ENCODE peak calls at places on chromosomes 11 and 22, in eight cellular contexts. W is K562; N is activated T-helper 1 cell treated with anti-CD3 and anti-CD28 coated beads, Interleukin-2, amount 50 U/mL, for 16 hours; C is stimulated activated CD4-positive, alpha-beta T cell treated with anti-CD3 and anti-CD28 coated beads, Interleukin-2, amount 100 ng/mL, for 48 hours; O is activated naive CD4-positive, alpha-beta T cell treated with anti-CD3 and anti-CD28 coated beads, Interleukin-2, amount 50 U/mL, for 16 hours; Y is WERI-Rb-1; G is uterus; A is stimulated activated CD8-positive, alpha-beta memory T cell treated with anti-CD3 and anti-CD28 coated beads, Interleukin-12 subunit alpha, Interleukin-12 subunit beta, amount 100 ng/mL, for 4 hours. D is an unnamed sample.

GRCh38 chr22:44892243-44892642 is 117.6 kb downstream of the PHF21B start:
- DNase-seq in N (no peak), W (no peak), Y (no peak), C (no peak), O (no peak), G (no peak), A (no peak), D (no peak)

GRCh38 chr11:101487775-101488174 is 96.0 kb downstream of the TRPC6 start:
- DNase-seq in G (no peak), A (no peak), O (no peak), Y (no peak), N (no peak), C (no peak), W (no peak), D (no peak)

GRCh38 chr22:49826603-49827306 is 918 bp downstream of the BRD1 start:
- DNase-seq in G (peak; percentile 46), A (peak; percentile 16), N (no peak), C (peak; percentile 18), W (no peak), Y (no peak), O (peak; percentile 40), D (no peak)

GRCh38 chr11:746289-747175 is 732 bp upstream of the TALDO1 start:
- DNase-seq in A (no peak), C (no peak), Y (peak; percentile 59), G (no peak), N (no peak), O (peak; percentile 57), W (no peak), D (no peak)

GRCh38 chr11:19864141-19865120 is 151.8 kb downstream of the NAV2 start:
- DNase-seq in A (no peak), O (no peak), C (no peak), Y (no peak), N (no peak), G (no peak), W (no peak), D (peak; percentile 8)

GRCh38 chr11:12787847-12788246 is 113.6 kb downstream of the TEAD1 start:
- DNase-seq in W (no peak), N (no peak), G (no peak), A (no peak), O (no peak), C (no peak), Y (no peak), D (no peak)

GRCh38 chr11:111476366-111476765 is 35.8 kb downstream of the BTG4 start:
- DNase-seq in O (no peak), G (no peak), Y (no peak), N (no peak), W (no peak), A (no peak), C (no peak), D (no peak)

GRCh38 chr11:44737686-44738085 is 10.9 kb downstream of the TSPAN18 start:
- DNase-seq in C (no peak), G (no peak), O (no peak), N (no peak), W (no peak), A (no peak), Y (no peak), D (no peak)

GRCh38 chr22:27588273-27588672 is 213.3 kb downstream of the MN1 start:
- DNase-seq in N (no peak), O (no peak), A (no peak), C (no peak), W (no peak), Y (no peak), G (no peak), D (no peak)

GRCh38 chr11:72721689-72722049 is 30.5 kb downstream of the ARAP1 start:
- DNase-seq in A (no peak), G (no peak), C (peak; percentile 15), Y (no peak), O (peak; percentile 33), W (no peak), N (peak; percentile 17), D (no peak)

GRCh38 chr11:66020618-66021357 is 5.5 kb downstream of the CATSPER1 start:
- DNase-seq in C (no peak), G (no peak), N (no peak), A (peak; percentile 29), Y (no peak), W (peak; percentile 76), O (no peak), D (no peak)

D was measured in HuH-7.